ENCODE peak calls at places on chromosomes 3 and 15, in nine cellular contexts. Y is activated naive CD4-positive, alpha-beta T cell treated with anti-CD3 and anti-CD28 coated beads, Interleukin-2, amount 10 ng/mL, durations not matched to agents 7 days and 5 days; S is heart right ventricle; J is NAMALWA; H is ELR; U is natural killer cell treated with Interleukin-12 subunit alpha and Interleukin-12 subunit beta and Interleukin-15 and Interleukin-18, amount 100 ng/mL, for 72 hours; X is EH; R is progenitor cell of endocrine pancreas; C is NT2/D1. B is an unnamed sample.

GRCh38 chr15:98855067-98855814 is 152.4 kb downstream of the PGPEP1L start:
- DNase-seq in X (no peak), H (no peak), U (no peak), J (no peak), S (no peak), R (no peak), C (no peak), Y (no peak), B (no peak)

GRCh38 chr15:80923668-80924067 is 66.0 kb downstream of the MESD start:
- DNase-seq in J (no peak), H (peak), X (no peak), U (no peak), R (no peak), Y (no peak), C (no peak), S (no peak), B (no peak)

GRCh38 chr15:80777836-80778620 is 1.1 kb upstream of the CEMIP start:
- DNase-seq in C (no peak), H (peak), X (no peak), Y (no peak), S (no peak), J (no peak), U (no peak), R (no peak), B (peak)

GRCh38 chr15:66749841-66750575 is 48.0 kb downstream of the SMAD6 start:
- DNase-seq in J (no peak), U (no peak), R (no peak), S (no peak), X (peak), H (peak), Y (no peak), C (no peak), B (no peak)

GRCh38 chr3:57972421-57973111 is 35.7 kb upstream of the FLNB start:
- DNase-seq in Y (no peak), R (no peak), J (no peak), X (no peak), C (no peak), H (no peak), U (no peak), S (no peak), B (no peak)

GRCh38 chr3:47984089-47984759 is 32.0 kb downstream of the MAP4 start:
- DNase-seq in Y (no peak), S (no peak), U (no peak), C (no peak), X (peak), J (no peak), H (peak), R (no peak), B (no peak)

GRCh38 chr3:78670087-78670486 is 1097.7 kb downstream of the ROBO1 start:
- DNase-seq in Y (no peak), H (no peak), C (no peak), U (no peak), J (no peak), X (no peak), R (no peak), S (no peak), B (no peak)

GRCh38 chr3:107068980-107069379 is 308.3 kb upstream of the CCDC54 start:
- DNase-seq in S (no peak), H (peak), J (no peak), C (no peak), X (peak), R (no peak), Y (no peak), U (no peak), B (no peak)

GRCh38 chr3:158159714-158160113 is 49.8 kb downstream of the RSRC1 start:
- DNase-seq in H (no peak), R (no peak), S (no peak), U (no peak), X (no peak), C (no peak), J (no peak), Y (no peak), B (no peak)

GRCh38 chr3:48058089-48058488 is 41.9 kb upstream of the MAP4 start:
- DNase-seq in H (peak), Y (no peak), R (no peak), S (no peak), J (no peak), C (no peak), U (no peak), X (peak), B (no peak)

GRCh38 chr3:186826316-186826977 is 16.1 kb upstream of the ADIPOQ start:
- DNase-seq in X (no peak), C (no peak), R (no peak), S (no peak), H (no peak), Y (peak), J (no peak), U (no peak), B (no peak)

GRCh38 chr15:32730677-32731654 is 13.2 kb downstream of the GREM1 start:
- DNase-seq in J (no peak), S (peak), U (no peak), X (peak), C (no peak), R (no peak), H (no peak), Y (no peak), B (no peak)

GRCh38 chr15:34318277-34319079 is 19.1 kb downstream of the SLC12A6 start:
- DNase-seq in X (peak), H (peak), R (no peak), U (no peak), C (peak), S (no peak), Y (peak), J (peak), B (no peak)